ENCODE peak calls at places on chromosome 20, in four cellular contexts. C is effector memory CD4-positive, alpha-beta T cell; I is left ventricle myocardium inferior; Y is lung. J is an unnamed sample.

GRCh38 chr20:14291502-14291901 is 45.9 kb downstream of the FLRT3 start:
- DNase-seq in C (no peak), I (no peak), Y (no peak), J (no peak)

GRCh38 chr20:10927936-10928860 is 254.4 kb upstream of the JAG1 start:
- DNase-seq in C (no peak), I (no peak), Y (no peak), J (no peak)

GRCh38 chr20:50163570-50164317 is 10.2 kb upstream of the PEDS1 start:
- DNase-seq in C (no peak), I (peak; percentile 59), Y (no peak), J (no peak)

GRCh38 chr20:15977026-15977425 is 596.2 kb downstream of the KIF16B start:
- DNase-seq in C (no peak), I (no peak), Y (no peak), J (no peak)

GRCh38 chr20:49505518-49505917 is 23.1 kb upstream of the KCNB1 start:
- DNase-seq in C (no peak), I (no peak), Y (no peak), J (no peak)

GRCh38 chr20:2234788-2235187 is 61.0 kb upstream of the TGM3 start:
- DNase-seq in C (no peak), I (no peak), Y (no peak), J (no peak)

GRCh38 chr20:51022803-51023616 is at the start of gene KCNG1:
- DNase-seq in C (no peak), I (peak; percentile 68), Y (peak; percentile 45), J (peak; percentile 86)

GRCh38 chr20:1427457-1428054 is 34.7 kb upstream of the FKBP1A start:
- DNase-seq in C (no peak), I (no peak), Y (no peak), J (no peak)

GRCh38 chr20:7285918-7286556 is 518.6 kb downstream of the BMP2 start:
- DNase-seq in C (no peak), I (peak; percentile 61), Y (peak; percentile 75), J (peak; percentile 68)

GRCh38 chr20:36830791-36831691 is 44.9 kb upstream of the TLDC2 start:
- DNase-seq in C (no peak), I (peak; percentile 80), Y (peak; percentile 61), J (peak; percentile 94)

GRCh38 chr20:12825180-12825579 is 183.6 kb upstream of the SPTLC3 start:
- DNase-seq in C (no peak), I (no peak), Y (no peak), J (no peak)

GRCh38 chr20:58710481-58711265 is 18.1 kb downstream of the NPEPL1 start:
- DNase-seq in C (no peak), I (no peak), Y (peak; percentile 28), J (no peak)

GRCh38 chr20:23655551-23656211 is 17.9 kb upstream of the CST3 start:
- DNase-seq in C (no peak), I (peak; percentile 61), Y (peak; percentile 64), J (no peak)

GRCh38 chr20:2254333-2254732 is 41.5 kb upstream of the TGM3 start:
- DNase-seq in C (no peak), I (no peak), Y (no peak), J (no peak)

GRCh38 chr20:49431345-49431744 is 51.1 kb downstream of the KCNB1 start:
- DNase-seq in C (no peak), I (no peak), Y (no peak), J (no peak)

GRCh38 chr20:9287826-9288225 is 218.9 kb downstream of the PLCB4 start:
- DNase-seq in C (no peak), I (no peak), Y (no peak), J (no peak)

GRCh38 chr20:37407573-37408002 is 61.6 kb downstream of the SRC start:
- DNase-seq in C (no peak), I (peak; percentile 60), Y (no peak), J (peak; percentile 68)

DNA sequence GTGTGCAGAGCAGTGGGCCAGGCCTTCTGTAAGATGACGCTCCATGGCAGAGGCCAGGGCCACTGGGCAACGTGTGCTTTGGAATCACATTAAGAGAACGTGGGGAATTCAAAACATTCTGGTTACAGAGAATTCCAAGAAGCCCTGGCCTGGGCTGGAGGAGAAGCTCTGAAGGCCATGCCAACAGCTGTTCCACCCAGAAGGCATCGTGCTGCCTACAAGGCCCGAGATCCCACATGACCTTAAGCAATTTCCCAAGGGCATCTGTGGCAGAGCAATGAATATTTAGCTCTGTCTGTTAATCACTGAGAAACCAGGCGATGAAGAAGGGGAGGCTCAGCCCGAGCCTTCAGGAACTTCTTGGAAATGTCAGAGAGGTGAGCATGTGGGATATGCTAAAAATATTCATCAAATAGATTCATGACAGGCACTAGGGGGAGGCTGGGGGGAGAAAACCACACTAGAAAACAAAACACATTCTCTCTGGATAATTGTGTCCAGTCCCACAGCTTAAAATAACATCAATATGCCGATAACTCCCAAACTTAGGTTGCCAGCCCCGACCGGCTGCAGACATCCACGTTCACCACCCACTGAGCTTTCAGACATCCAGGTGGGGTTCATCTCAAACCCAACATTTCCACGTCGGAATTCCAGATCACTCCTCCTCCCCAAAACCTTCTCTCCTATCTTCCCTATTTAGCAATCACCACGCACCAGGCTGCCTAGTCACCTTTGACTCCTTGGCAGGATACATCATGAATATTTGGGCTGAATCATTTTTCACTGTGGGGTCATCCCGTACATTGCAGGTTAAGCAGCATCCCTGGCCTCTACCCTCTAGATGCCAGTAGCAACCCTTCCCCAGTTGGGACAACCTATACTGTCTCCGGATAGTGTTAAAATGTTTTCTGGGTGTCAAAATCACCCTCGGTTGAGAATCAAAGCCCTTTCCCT is 6.6 kb downstream of the SULF2 start:
- DNase-seq in C (no peak), I (no peak), Y (no peak), J (no peak)
- H3K27me3 ChIP-seq in C (no peaks in the 10 kb centered on the region), I (peaks cover 56% of the 10 kb centered on the region), Y (no peaks in the 10 kb centered on the region), J (no peaks in the 10 kb centered on the region)

GRCh38 chr20:33199026-33199425 is 18.1 kb upstream of the BPIFA3 start:
- DNase-seq in C (no peak), I (no peak), Y (no peak), J (no peak)

GRCh38 chr20:33203444-33203843 is 13.7 kb upstream of the BPIFA3 start:
- DNase-seq in C (no peak), I (no peak), Y (no peak), J (no peak)

DNA sequence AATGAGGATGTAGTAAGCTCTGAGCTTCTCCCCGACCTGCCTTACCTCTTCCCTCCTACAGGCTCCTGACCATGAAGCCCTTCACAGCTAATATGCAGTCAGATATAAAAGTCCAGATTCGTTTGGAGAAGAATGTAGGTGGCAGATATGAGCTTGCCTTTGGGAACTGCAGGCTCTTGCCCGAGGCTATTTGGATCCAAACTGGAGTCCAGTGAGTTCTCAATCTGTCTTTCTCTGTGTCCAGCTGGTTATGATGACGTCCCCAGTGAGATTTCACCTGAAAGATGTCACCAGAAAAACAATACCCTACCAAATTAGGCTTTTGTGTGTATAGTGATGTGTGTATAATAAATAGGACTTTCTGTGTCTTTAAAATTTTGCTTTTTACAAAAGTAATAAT is 14.7 kb upstream of the BPIFA3 start:
- DNase-seq in C (no peak), I (no peak), Y (no peak), J (no peak)
- H3K27me3 ChIP-seq in C (no peaks in the 10 kb centered on the region), I (peaks cover 86% of the 10 kb centered on the region), Y (no peaks in the 10 kb centered on the region), J (no peaks in the 10 kb centered on the region)

GRCh38 chr20:56636701-56637100 is 7.6 kb downstream of the TFAP2C start:
- DNase-seq in C (no peak), I (no peak), Y (no peak), J (no peak)
- H3K27me3 ChIP-seq in C (no peaks in the 10 kb centered on the region), I (peaks cover 100% of the 10 kb centered on the region), Y (peaks cover 3% of the 10 kb centered on the region), J (no peaks in the 10 kb centered on the region)

GRCh38 chr20:21396921-21397340 is 395 bp downstream of the NKX2-4 start:
- DNase-seq in C (no peak), I (no peak), Y (no peak), J (no peak)
- H3K27me3 ChIP-seq in C (peaks cover 71% of the 10 kb centered on the region), I (peaks cover 100% of the 10 kb centered on the region), Y (peaks cover 13% of the 10 kb centered on the region), J (no peaks in the 10 kb centered on the region)

GRCh38 chr20:62358728-62359490 is 8.2 kb downstream of the LAMA5 start:
- DNase-seq in C (no peak), I (no peak), Y (no peak), J (peak; percentile 83)
- H3K27me3 ChIP-seq in C (no peaks in the 10 kb centered on the region), I (no peaks in the 10 kb centered on the region), Y (no peaks in the 10 kb centered on the region), J (no peaks in the 10 kb centered on the region)

GRCh38 chr20:18796282-18796833 is 17.2 kb upstream of the SCP2D1 start:
- DNase-seq in C (no peak), I (no peak), Y (no peak), J (no peak)
- H3K27me3 ChIP-seq in C (no peaks in the 10 kb centered on the region), I (no peaks in the 10 kb centered on the region), Y (no peaks in the 10 kb centered on the region), J (no peaks in the 10 kb centered on the region)

DNA sequence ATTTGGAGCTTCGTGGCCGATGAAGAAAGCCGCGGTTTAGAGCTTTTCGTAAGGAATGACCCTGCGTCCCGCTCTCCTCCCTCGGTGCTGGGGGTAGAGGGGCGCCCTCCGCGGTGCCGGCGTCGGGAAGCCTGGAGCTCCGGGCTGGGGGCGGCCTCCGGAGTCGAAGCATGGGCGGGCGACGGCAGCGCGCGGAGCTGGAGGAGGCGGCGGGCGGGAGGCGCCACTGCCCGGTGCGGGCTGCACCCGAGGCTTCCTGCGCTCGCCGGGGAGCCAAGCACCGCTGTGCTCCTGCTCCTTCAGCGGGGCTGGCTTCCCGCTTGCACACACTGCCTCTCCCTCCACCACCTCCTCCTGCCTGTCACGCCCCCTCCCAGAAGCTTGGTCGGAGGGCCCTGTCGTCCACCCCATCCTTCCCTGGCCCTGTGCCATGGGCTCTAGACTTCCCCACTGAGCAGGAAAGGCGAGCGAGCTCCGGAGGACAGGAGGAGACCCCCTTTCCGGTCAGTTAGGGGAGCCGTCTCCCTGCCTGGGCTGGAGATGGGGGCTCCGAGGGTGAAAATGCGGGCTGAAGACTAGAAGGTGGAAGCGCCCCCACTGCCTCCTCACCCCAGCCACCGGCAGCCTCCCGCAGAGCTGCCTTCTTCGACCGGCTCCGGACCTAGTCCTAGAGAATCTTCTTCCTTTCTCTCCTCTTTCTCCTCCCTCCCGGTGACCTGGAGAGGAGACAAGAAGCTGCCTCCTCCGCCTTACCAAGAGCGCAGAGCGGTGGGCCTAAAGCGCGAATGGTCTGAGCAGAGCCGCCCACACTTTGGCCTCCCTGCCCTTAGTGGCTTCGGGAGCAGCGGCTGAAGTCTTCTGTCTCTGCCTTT is 1.8 kb downstream of the CDH4 start:
- DNase-seq in C (no peak), I (no peak), Y (no peak), J (no peak)
- H3K27me3 ChIP-seq in C (peaks cover 3% of the 10 kb centered on the region), I (peaks cover 92% of the 10 kb centered on the region), Y (peaks cover 18% of the 10 kb centered on the region), J (peaks cover 2% of the 10 kb centered on the region)